ENCODE peak calls at places on chromosomes 2 and 18, in nine cellular contexts. D, V, H, C, M, X, Y, Z and I are unnamed samples. For H3K4me1, the result is how much of the 10 kb centered on the place peaks cover.

GRCh38 chr2:143475131-143475784 is 346.0 kb downstream of the ARHGAP15 start:
- DNase-seq in D (peak), V (peak), C (no peak), M (no peak), Z (no peak), H (no peak), X (no peak), Y (no peak), I (no peak)

GRCh38 chr2:88874063-88874657 is 182.7 kb downstream of the RPIA start:
- DNase-seq in C (no peak), H (peak), X (peak), D (no peak), V (peak), Z (no peak), M (no peak), Y (no peak), I (no peak)

GRCh38 chr2:48912110-48912509 is 156.6 kb upstream of the LHCGR start:
- DNase-seq in V (no peak), C (no peak), M (no peak), Y (no peak), D (no peak), Z (no peak), H (no peak), X (no peak), I (no peak)

GRCh38 chr2:107738268-107738667 is 88.4 kb upstream of the RGPD4 start:
- DNase-seq in X (no peak), D (no peak), H (no peak), Z (no peak), C (no peak), V (no peak), M (no peak), Y (no peak), I (no peak)

GRCh38 chr18:58387716-58388115 is 241.2 kb downstream of the ALPK2 start:
- DNase-seq in Z (no peak), D (no peak), V (no peak), C (no peak), M (no peak), H (no peak), X (no peak), Y (no peak), I (no peak)

GRCh38 chr2:169513094-169513493 is 3.6 kb downstream of the KLHL41 start:
- DNase-seq in X (no peak), Z (no peak), V (no peak), M (no peak), Y (no peak), C (no peak), D (no peak), H (no peak), I (no peak)

GRCh38 chr18:36477776-36478175 is 180.3 kb downstream of the FHOD3 start:
- DNase-seq in V (no peak), H (no peak), X (no peak), Y (no peak), D (no peak), Z (no peak), C (no peak), M (no peak), I (no peak)

GRCh38 chr2:48306409-48307284 is 223.3 kb upstream of the STON1 start:
- DNase-seq in X (no peak), Z (no peak), M (no peak), C (no peak), H (no peak), Y (no peak), D (no peak), V (peak), I (no peak)

GRCh38 chr2:142140434-142140845 is 9.6 kb upstream of the LRP1B start:
- DNase-seq in V (peak), Z (no peak), D (no peak), X (no peak), Y (no peak), H (no peak), M (no peak), C (no peak), I (no peak)

GRCh38 chr2:150389487-150389886 is 98.0 kb downstream of the RND3 start:
- DNase-seq in M (no peak), Y (no peak), D (no peak), V (no peak), Z (no peak), X (no peak), C (no peak), H (no peak), I (no peak)

GRCh38 chr18:57587262-57587661 is 760 bp upstream of the FECH start:
- DNase-seq in H (no peak), V (no peak), Y (no peak), D (no peak), X (no peak), C (no peak), Z (no peak), M (no peak), I (no peak)

GRCh38 chr2:119679526-119679837 is 481 bp downstream of the TMEM177 start:
- DNase-seq in C (no peak), H (no peak), M (no peak), Z (no peak), X (no peak), V (no peak), Y (no peak), D (no peak), I (no peak)

GRCh38 chr2:224885836-224886547 is 156.3 kb downstream of the DOCK10 start:
- DNase-seq in C (no peak), V (peak), D (no peak), H (no peak), Z (no peak), M (no peak), X (no peak), Y (no peak), I (no peak)

GRCh38 chr2:54038835-54039234 is 68.0 kb upstream of the PSME4 start:
- DNase-seq in Y (no peak), D (no peak), M (no peak), V (no peak), H (no peak), Z (no peak), X (no peak), C (no peak), I (no peak)

GRCh38 chr2:233114421-233114861 is 54.3 kb downstream of the INPP5D start:
- DNase-seq in Z (no peak), M (no peak), D (no peak), X (no peak), H (no peak), Y (no peak), V (no peak), C (no peak), I (peak)

GRCh38 chr2:86072271-86072858 is 33.3 kb downstream of the POLR1A start:
- DNase-seq in M (peak), Y (no peak), H (peak), V (peak), X (no peak), D (peak), Z (peak), C (no peak), I (peak)

GRCh38 chr2:213848631-213849030 is 562.2 kb upstream of the VWC2L start:
- DNase-seq in Y (no peak), C (no peak), M (no peak), V (peak), X (no peak), D (no peak), H (no peak), Z (no peak), I (no peak)

GRCh38 chr2:238974510-238975166 is 126.8 kb downstream of the TWIST2 start:
- DNase-seq in H (no peak), C (no peak), D (no peak), M (no peak), Z (no peak), Y (peak), X (peak), V (peak), I (no peak)

GRCh38 chr2:45184606-45185005 is 175.4 kb upstream of the SIX2 start:
- DNase-seq in M (no peak), V (peak), X (peak), C (no peak), D (no peak), Z (no peak), H (no peak), Y (no peak), I (no peak)

GRCh38 chr2:143730155-143730949 is 601.1 kb downstream of the ARHGAP15 start:
- DNase-seq in Y (no peak), M (no peak), X (no peak), C (no peak), V (no peak), D (no peak), Z (no peak), H (no peak), I (no peak)

GRCh38 chr2:145141981-145142380 is 622.1 kb upstream of the ZEB2 start:
- DNase-seq in Z (no peak), C (no peak), H (no peak), V (no peak), X (no peak), Y (no peak), M (no peak), D (no peak), I (no peak)

GRCh38 chr2:168429988-168430387 is 26.1 kb upstream of the CERS6 start:
- DNase-seq in D (no peak), H (no peak), M (no peak), C (no peak), Z (no peak), X (no peak), V (no peak), Y (no peak), I (no peak)

GRCh38 chr18:9038277-9038871 is 64.1 kb upstream of the NDUFV2 start:
- DNase-seq in M (no peak), V (no peak), D (no peak), X (no peak), Y (no peak), Z (no peak), H (no peak), C (no peak), I (no peak)

GRCh38 chr2:9268310-9269081 is 61.9 kb downstream of the ASAP2 start:
- DNase-seq in D (no peak), V (no peak), H (no peak), Z (no peak), X (no peak), Y (no peak), M (no peak), C (no peak), I (no peak)

GRCh38 chr2:200091126-200091525 is 135.7 kb downstream of the MAIP1 start:
- DNase-seq in D (no peak), M (no peak), H (no peak), C (no peak), Z (no peak), V (no peak), X (no peak), Y (no peak), I (no peak)

GRCh38 chr2:113847144-113847543 is 42.7 kb upstream of the ACTR3 start:
- DNase-seq in C (no peak), V (peak), X (no peak), Y (no peak), H (no peak), D (no peak), M (no peak), Z (no peak), I (no peak)

GRCh38 chr2:74162951-74163350 is 15.2 kb upstream of the BOLA3 start:
- DNase-seq in C (no peak), Z (no peak), H (no peak), M (no peak), Y (no peak), X (no peak), V (no peak), D (no peak), I (no peak)

GRCh38 chr18:48762836-48763713 is 187.7 kb downstream of the SMAD7 start:
- DNase-seq in X (no peak), M (no peak), Z (no peak), Y (no peak), H (no peak), D (no peak), C (no peak), V (no peak), I (no peak)

GRCh38 chr2:120912101-120912985 is 176.7 kb downstream of the GLI2 start:
- DNase-seq in Z (peak), M (no peak), D (peak), X (peak), Y (no peak), C (no peak), H (no peak), V (peak), I (peak)

GRCh38 chr2:145412155-145412554 is 892.2 kb upstream of the ZEB2 start:
- DNase-seq in V (no peak), D (no peak), H (no peak), C (no peak), X (no peak), Y (no peak), M (no peak), Z (no peak), I (no peak)

GRCh38 chr2:236892721-236893120 is 193.0 kb upstream of the COPS8 start:
- DNase-seq in Y (no peak), H (no peak), M (no peak), C (no peak), V (no peak), X (no peak), Z (no peak), D (no peak), I (no peak)

GRCh38 chr2:236309669-236310029 is 45.4 kb upstream of the ASB18 start:
- DNase-seq in V (no peak), X (peak), H (no peak), Z (no peak), C (no peak), Y (peak), M (no peak), D (no peak), I (no peak)

GRCh38 chr2:179129574-179130238 is 79.8 kb upstream of the CCDC141 start:
- DNase-seq in Z (no peak), Y (no peak), D (no peak), C (no peak), X (peak), H (peak), M (no peak), V (peak), I (no peak)

GRCh38 chr2:46778516-46778915 is 137.1 kb downstream of the MCFD2 start:
- DNase-seq in D (no peak), M (no peak), H (no peak), V (no peak), Y (no peak), C (no peak), Z (no peak), X (no peak), I (no peak)
- H3K4me1 ChIP-seq in D (under half), M (under half), H (under half), V (under half), Y (under half), C (under half), Z (under half), X (half or more), I (under half)

GRCh38 chr18:69980509-69980908 is 32.8 kb upstream of the CD226 start:
- DNase-seq in X (no peak), H (no peak), M (no peak), V (no peak), D (no peak), Y (no peak), C (no peak), Z (no peak), I (no peak)

GRCh38 chr18:69981948-69982347 is 34.3 kb upstream of the CD226 start:
- DNase-seq in C (no peak), M (no peak), H (no peak), Z (no peak), Y (no peak), D (no peak), X (no peak), V (no peak), I (no peak)

GRCh38 chr18:69982417-69982816 is 34.7 kb upstream of the CD226 start:
- DNase-seq in M (no peak), X (no peak), H (no peak), C (no peak), V (no peak), Y (no peak), Z (no peak), D (no peak), I (no peak)

GRCh38 chr18:69980982-69981804 is 33.5 kb upstream of the CD226 start:
- DNase-seq in C (no peak), Y (no peak), Z (no peak), D (no peak), X (no peak), V (no peak), M (no peak), H (no peak), I (no peak)

DNA sequence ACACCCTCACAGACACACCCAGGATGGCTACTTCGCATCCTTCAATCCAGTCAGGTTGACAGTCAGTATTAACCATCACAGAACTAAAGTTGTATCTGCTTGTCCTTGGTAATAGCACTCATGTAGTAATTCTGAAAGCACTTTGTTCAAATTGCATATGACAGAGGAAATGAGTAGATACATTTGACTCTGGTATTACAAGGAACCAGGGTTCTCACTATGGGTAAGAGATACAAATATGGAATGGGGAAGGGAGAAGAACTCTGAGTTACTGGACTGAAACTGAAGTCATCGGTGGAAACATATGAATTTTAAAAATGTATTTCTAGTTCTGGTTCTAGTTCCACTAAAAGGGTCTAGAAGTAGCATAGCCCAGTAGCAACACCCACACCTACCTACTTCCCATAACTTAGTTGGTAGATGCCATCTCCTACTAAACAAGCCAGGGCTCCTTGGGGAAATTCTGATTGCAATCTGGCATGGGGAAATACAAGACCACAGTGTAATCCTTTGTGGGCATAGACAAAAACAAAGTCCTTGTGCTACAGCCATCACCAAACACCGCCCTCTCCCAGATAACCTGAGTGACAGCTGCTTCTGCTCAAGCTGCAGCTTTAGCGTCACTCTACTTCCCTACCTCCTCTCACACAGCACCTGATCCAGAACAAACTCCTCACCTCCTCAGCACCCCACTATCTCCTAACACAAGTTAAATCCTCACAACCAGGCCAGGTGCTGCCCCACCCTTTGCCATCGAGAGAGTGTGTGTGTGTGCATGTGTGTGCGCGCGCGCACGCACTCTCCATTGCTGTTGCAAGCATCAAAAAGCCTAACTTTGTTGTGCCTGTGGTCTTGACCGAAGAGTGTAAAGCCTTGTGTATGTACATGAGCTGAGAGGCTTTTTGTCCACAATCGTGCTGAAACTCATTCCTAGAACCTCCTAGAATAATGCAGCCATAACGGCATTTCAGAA is 31.4 kb upstream of the CD226 start:
- DNase-seq in V (no peak), H (no peak), D (no peak), Z (no peak), Y (no peak), X (no peak), C (no peak), M (no peak), I (no peak)
- H3K4me1 ChIP-seq in V (under half), H (under half), D (under half), Z (under half), Y (under half), X (under half), C (under half), M (under half), I (under half)

DNA sequence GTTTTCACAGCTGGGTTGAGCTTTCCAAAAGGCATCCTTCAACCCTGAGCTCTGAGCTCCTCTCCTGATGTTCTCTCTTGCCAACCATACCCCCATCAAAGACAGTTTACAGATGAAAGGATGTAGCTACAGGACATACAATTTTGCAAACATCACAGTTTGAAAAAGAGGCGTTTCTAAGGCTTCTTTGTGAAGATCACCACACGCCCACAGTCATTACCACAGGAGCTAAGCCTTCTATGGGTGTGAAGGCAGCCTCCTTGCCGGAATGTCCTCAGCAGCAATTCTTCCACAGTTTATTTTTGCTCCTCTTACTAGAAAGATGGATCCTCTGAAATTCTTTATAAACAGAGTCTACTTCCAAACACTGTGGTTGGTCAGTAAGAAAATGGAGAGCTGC is 9.7 kb downstream of the KLF7 start:
- DNase-seq in D (no peak), H (no peak), C (no peak), Y (no peak), X (no peak), Z (no peak), V (peak), M (no peak), I (no peak)
- H3K4me1 ChIP-seq in D (half or more), H (under half), C (under half), Y (under half), X (half or more), Z (half or more), V (under half), M (half or more), I (half or more)

DNA sequence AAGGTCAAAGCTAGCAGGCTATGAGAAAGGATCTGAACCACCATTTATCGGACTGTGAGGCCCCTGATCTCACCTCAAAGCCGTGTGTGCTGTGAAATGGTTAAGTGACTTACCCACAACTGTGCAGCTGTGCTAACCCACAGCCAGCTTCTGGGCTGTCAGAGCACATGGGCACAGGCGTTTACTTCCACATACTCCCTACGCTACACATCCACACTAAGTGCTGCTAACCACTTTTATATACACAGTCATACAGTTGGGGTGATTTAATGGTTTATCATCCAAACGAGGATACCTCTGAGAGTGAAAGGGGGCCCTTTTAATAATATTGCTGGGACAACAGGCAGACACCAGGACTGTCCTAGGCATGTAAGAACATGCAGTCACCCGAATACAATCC is 37.3 kb downstream of the CYRIA start:
- DNase-seq in Z (no peak), V (no peak), D (no peak), C (no peak), M (no peak), X (no peak), Y (no peak), H (no peak), I (no peak)
- H3K4me1 ChIP-seq in Z (under half), V (under half), D (half or more), C (under half), M (under half), X (under half), Y (under half), H (under half), I (under half)

GRCh38 chr2:127636248-127637235 is 9.4 kb upstream of the GPR17 start:
- DNase-seq in V (no peak), X (no peak), M (no peak), H (no peak), Y (no peak), Z (no peak), D (no peak), C (no peak), I (no peak)
- H3K4me1 ChIP-seq in V (under half), X (under half), M (half or more), H (under half), Y (under half), Z (half or more), D (half or more), C (half or more), I (under half)

GRCh38 chr18:24014062-24014985 is at the start of gene TTC39C:
- DNase-seq in C (peak), Y (no peak), V (peak), Z (peak), H (peak), X (peak), D (peak), M (peak), I (peak)

GRCh38 chr18:24014986-24015896 is 687 bp downstream of the TTC39C start:
- DNase-seq in M (no peak), Y (no peak), C (peak), D (peak), X (peak), V (peak), Z (peak), H (peak), I (peak)

GRCh38 chr18:24010673-24011072 is 3.9 kb upstream of the TTC39C start:
- DNase-seq in Z (no peak), M (no peak), X (no peak), D (no peak), Y (no peak), V (no peak), C (no peak), H (no peak), I (no peak)

GRCh38 chr18:24011095-24011917 is 3.2 kb upstream of the TTC39C start:
- DNase-seq in V (no peak), D (no peak), H (no peak), Z (no peak), X (no peak), Y (no peak), M (no peak), C (no peak), I (no peak)

GRCh38 chr18:24013061-24013460 is 1.5 kb upstream of the TTC39C start:
- DNase-seq in D (no peak), Y (no peak), Z (no peak), X (no peak), H (no peak), V (no peak), M (no peak), C (no peak), I (no peak)
- H3K4me1 ChIP-seq in D (half or more), Y (under half), Z (under half), X (under half), H (under half), V (under half), M (under half), C (half or more), I (under half)

GRCh38 chr2:160328748-160329147 is 128.7 kb upstream of the ITGB6 start:
- DNase-seq in Z (no peak), V (peak), H (no peak), X (no peak), M (no peak), D (no peak), C (no peak), Y (no peak), I (no peak)
- H3K4me1 ChIP-seq in Z (half or more), V (under half), H (under half), X (half or more), M (half or more), D (half or more), C (under half), Y (under half), I (under half)

GRCh38 chr2:43372386-43373081 is 146.1 kb upstream of the ZFP36L2 start:
- DNase-seq in X (no peak), D (no peak), Y (no peak), H (no peak), M (no peak), V (no peak), Z (no peak), C (no peak), I (no peak)
- H3K4me1 ChIP-seq in X (under half), D (under half), Y (under half), H (under half), M (half or more), V (under half), Z (under half), C (under half), I (under half)